ENCODE peak calls at places on chromosome 6, in nine cellular contexts. One of them, this sample, is unnamed.

GRCh38 chr6:121917834-121918559 is 481.5 kb upstream of the HSF2 start:
- DNase-seq in GM23338: no peak
- DNase-seq in H7: no peak
- DNase-seq in CD4-positive, CD25-positive, alpha-beta regulatory T cell: no peak
- DNase-seq in progenitor cell of endocrine pancreas: no peak
- DNase-seq in left cardiac atrium: no peak
- DNase-seq in NAMALWA: no peak
- DNase-seq in naive thymus-derived CD8-positive, alpha-beta T cell: no peak
- DNase-seq in breast epithelium: no peak
- DNase-seq in this sample: no peak

GRCh38 chr6:7087066-7087465 is 20.7 kb upstream of the RREB1 start:
- DNase-seq in GM23338: peak; percentile 65
- DNase-seq in H7: peak; percentile 44
- DNase-seq in CD4-positive, CD25-positive, alpha-beta regulatory T cell: peak; percentile 18
- DNase-seq in progenitor cell of endocrine pancreas: no peak
- DNase-seq in left cardiac atrium: no peak
- DNase-seq in NAMALWA: peak; percentile 34
- DNase-seq in naive thymus-derived CD8-positive, alpha-beta T cell: no peak
- DNase-seq in breast epithelium: no peak
- DNase-seq in this sample: no peak

GRCh38 chr6:39051399-39052122 is 3.0 kb downstream of the GLP1R start:
- DNase-seq in GM23338: no peak
- DNase-seq in H7: no peak
- DNase-seq in CD4-positive, CD25-positive, alpha-beta regulatory T cell: peak; percentile 17
- DNase-seq in progenitor cell of endocrine pancreas: no peak
- DNase-seq in left cardiac atrium: no peak
- DNase-seq in NAMALWA: no peak
- DNase-seq in naive thymus-derived CD8-positive, alpha-beta T cell: no peak
- DNase-seq in breast epithelium: no peak
- DNase-seq in this sample: no peak

GRCh38 chr6:118509009-118509617 is 39.0 kb upstream of the PLN start:
- DNase-seq in GM23338: peak; percentile 52
- DNase-seq in H7: peak; percentile 13
- DNase-seq in CD4-positive, CD25-positive, alpha-beta regulatory T cell: peak; percentile 19
- DNase-seq in progenitor cell of endocrine pancreas: no peak
- DNase-seq in left cardiac atrium: no peak
- DNase-seq in NAMALWA: peak; percentile 44
- DNase-seq in naive thymus-derived CD8-positive, alpha-beta T cell: no peak
- DNase-seq in breast epithelium: no peak
- DNase-seq in this sample: peak; percentile 23

GRCh38 chr6:52728394-52728793 is 34.9 kb downstream of the GSTA2 start:
- DNase-seq in GM23338: no peak
- DNase-seq in H7: no peak
- DNase-seq in CD4-positive, CD25-positive, alpha-beta regulatory T cell: no peak
- DNase-seq in progenitor cell of endocrine pancreas: no peak
- DNase-seq in left cardiac atrium: no peak
- DNase-seq in NAMALWA: no peak
- DNase-seq in naive thymus-derived CD8-positive, alpha-beta T cell: no peak
- DNase-seq in breast epithelium: no peak
- DNase-seq in this sample: no peak

GRCh38 chr6:95574811-95575210 is 2.5 kb upstream of the MANEA start:
- DNase-seq in GM23338: no peak
- DNase-seq in H7: no peak
- DNase-seq in CD4-positive, CD25-positive, alpha-beta regulatory T cell: no peak
- DNase-seq in progenitor cell of endocrine pancreas: no peak
- DNase-seq in left cardiac atrium: no peak
- DNase-seq in NAMALWA: no peak
- DNase-seq in naive thymus-derived CD8-positive, alpha-beta T cell: no peak
- DNase-seq in breast epithelium: no peak
- DNase-seq in this sample: no peak

GRCh38 chr6:139591075-139591474 is 216.6 kb upstream of the CITED2 start:
- DNase-seq in GM23338: no peak
- DNase-seq in H7: no peak
- DNase-seq in CD4-positive, CD25-positive, alpha-beta regulatory T cell: no peak
- DNase-seq in progenitor cell of endocrine pancreas: no peak
- DNase-seq in left cardiac atrium: no peak
- DNase-seq in NAMALWA: no peak
- DNase-seq in naive thymus-derived CD8-positive, alpha-beta T cell: no peak
- DNase-seq in breast epithelium: no peak
- DNase-seq in this sample: no peak

GRCh38 chr6:1917628-1918371 is 308.1 kb downstream of the FOXC1 start:
- DNase-seq in GM23338: no peak
- DNase-seq in H7: no peak
- DNase-seq in CD4-positive, CD25-positive, alpha-beta regulatory T cell: peak; percentile 26
- DNase-seq in progenitor cell of endocrine pancreas: no peak
- DNase-seq in left cardiac atrium: no peak
- DNase-seq in NAMALWA: no peak
- DNase-seq in naive thymus-derived CD8-positive, alpha-beta T cell: no peak
- DNase-seq in breast epithelium: peak; percentile 57
- DNase-seq in this sample: no peak

GRCh38 chr6:160198577-160199211 is 59.9 kb downstream of the SLC22A2 start:
- DNase-seq in GM23338: no peak
- DNase-seq in H7: no peak
- DNase-seq in CD4-positive, CD25-positive, alpha-beta regulatory T cell: no peak
- DNase-seq in progenitor cell of endocrine pancreas: no peak
- DNase-seq in left cardiac atrium: no peak
- DNase-seq in NAMALWA: no peak
- DNase-seq in naive thymus-derived CD8-positive, alpha-beta T cell: no peak
- DNase-seq in breast epithelium: no peak
- DNase-seq in this sample: no peak

GRCh38 chr6:127366281-127367022 is 23.0 kb upstream of the ECHDC1 start:
- DNase-seq in GM23338: peak; percentile 47
- DNase-seq in H7: peak; percentile 26
- DNase-seq in CD4-positive, CD25-positive, alpha-beta regulatory T cell: no peak
- DNase-seq in progenitor cell of endocrine pancreas: no peak
- DNase-seq in left cardiac atrium: peak; percentile 29
- DNase-seq in NAMALWA: peak; percentile 4
- DNase-seq in naive thymus-derived CD8-positive, alpha-beta T cell: no peak
- DNase-seq in breast epithelium: no peak
- DNase-seq in this sample: no peak

GRCh38 chr6:16181429-16182359 is 52.8 kb downstream of the MYLIP start:
- DNase-seq in GM23338: no peak
- DNase-seq in H7: no peak
- DNase-seq in CD4-positive, CD25-positive, alpha-beta regulatory T cell: no peak
- DNase-seq in progenitor cell of endocrine pancreas: no peak
- DNase-seq in left cardiac atrium: no peak
- DNase-seq in NAMALWA: peak; percentile 30
- DNase-seq in naive thymus-derived CD8-positive, alpha-beta T cell: no peak
- DNase-seq in breast epithelium: peak; percentile 48
- DNase-seq in this sample: no peak

GRCh38 chr6:134523903-134524302 is 206.0 kb upstream of the SGK1 start:
- DNase-seq in GM23338: no peak
- DNase-seq in H7: no peak
- DNase-seq in CD4-positive, CD25-positive, alpha-beta regulatory T cell: no peak
- DNase-seq in progenitor cell of endocrine pancreas: no peak
- DNase-seq in left cardiac atrium: no peak
- DNase-seq in NAMALWA: no peak
- DNase-seq in naive thymus-derived CD8-positive, alpha-beta T cell: no peak
- DNase-seq in breast epithelium: peak; percentile 53
- DNase-seq in this sample: no peak

GRCh38 chr6:79469381-79470246 is 67.6 kb downstream of the LCA5 start:
- DNase-seq in GM23338: no peak
- DNase-seq in H7: no peak
- DNase-seq in CD4-positive, CD25-positive, alpha-beta regulatory T cell: no peak
- DNase-seq in progenitor cell of endocrine pancreas: no peak
- DNase-seq in left cardiac atrium: no peak
- DNase-seq in NAMALWA: no peak
- DNase-seq in naive thymus-derived CD8-positive, alpha-beta T cell: no peak
- DNase-seq in breast epithelium: no peak
- DNase-seq in this sample: no peak

GRCh38 chr6:126716012-126716411 is 376.1 kb downstream of the CENPW start:
- DNase-seq in GM23338: no peak
- DNase-seq in H7: no peak
- DNase-seq in CD4-positive, CD25-positive, alpha-beta regulatory T cell: no peak
- DNase-seq in progenitor cell of endocrine pancreas: no peak
- DNase-seq in left cardiac atrium: no peak
- DNase-seq in NAMALWA: no peak
- DNase-seq in naive thymus-derived CD8-positive, alpha-beta T cell: no peak
- DNase-seq in breast epithelium: no peak
- DNase-seq in this sample: no peak

GRCh38 chr6:138545621-138545980 is 46.3 kb upstream of the NHSL1 start:
- DNase-seq in GM23338: peak; percentile 75
- DNase-seq in H7: peak; percentile 73
- DNase-seq in CD4-positive, CD25-positive, alpha-beta regulatory T cell: no peak
- DNase-seq in progenitor cell of endocrine pancreas: no peak
- DNase-seq in left cardiac atrium: peak; percentile 87
- DNase-seq in NAMALWA: no peak
- DNase-seq in naive thymus-derived CD8-positive, alpha-beta T cell: no peak
- DNase-seq in breast epithelium: no peak
- DNase-seq in this sample: no peak

GRCh38 chr6:155530219-155530834 is 74.7 kb upstream of the NOX3 start:
- DNase-seq in GM23338: peak; percentile 35
- DNase-seq in H7: peak; percentile 7
- DNase-seq in CD4-positive, CD25-positive, alpha-beta regulatory T cell: peak; percentile 49
- DNase-seq in progenitor cell of endocrine pancreas: no peak
- DNase-seq in left cardiac atrium: no peak
- DNase-seq in NAMALWA: peak; percentile 74
- DNase-seq in naive thymus-derived CD8-positive, alpha-beta T cell: no peak
- DNase-seq in breast epithelium: no peak
- DNase-seq in this sample: peak; percentile 36

GRCh38 chr6:125598422-125598821 is 151.0 kb upstream of the HEY2 start:
- DNase-seq in GM23338: no peak
- DNase-seq in H7: no peak
- DNase-seq in CD4-positive, CD25-positive, alpha-beta regulatory T cell: no peak
- DNase-seq in progenitor cell of endocrine pancreas: no peak
- DNase-seq in left cardiac atrium: peak; percentile 61
- DNase-seq in NAMALWA: peak; percentile 84
- DNase-seq in naive thymus-derived CD8-positive, alpha-beta T cell: no peak
- DNase-seq in breast epithelium: peak; percentile 50
- DNase-seq in this sample: peak; percentile 3

GRCh38 chr6:143575840-143576498 is 64.4 kb upstream of the FUCA2 start:
- DNase-seq in GM23338: no peak
- DNase-seq in H7: no peak
- DNase-seq in CD4-positive, CD25-positive, alpha-beta regulatory T cell: no peak
- DNase-seq in progenitor cell of endocrine pancreas: no peak
- DNase-seq in left cardiac atrium: no peak
- DNase-seq in NAMALWA: no peak
- DNase-seq in naive thymus-derived CD8-positive, alpha-beta T cell: no peak
- DNase-seq in breast epithelium: no peak
- DNase-seq in this sample: no peak

GRCh38 chr6:31114540-31114876 is at the start of gene PSORS1C1:
- DNase-seq in GM23338: peak; percentile 24
- DNase-seq in H7: peak; percentile 49
- DNase-seq in CD4-positive, CD25-positive, alpha-beta regulatory T cell: no peak
- DNase-seq in progenitor cell of endocrine pancreas: no peak
- DNase-seq in left cardiac atrium: peak; percentile 86
- DNase-seq in NAMALWA: no peak
- DNase-seq in naive thymus-derived CD8-positive, alpha-beta T cell: no peak
- DNase-seq in breast epithelium: peak; percentile 90
- DNase-seq in this sample: no peak

GRCh38 chr6:15292721-15293302 is 46.9 kb downstream of the JARID2 start:
- DNase-seq in GM23338: no peak
- DNase-seq in H7: no peak
- DNase-seq in CD4-positive, CD25-positive, alpha-beta regulatory T cell: no peak
- DNase-seq in progenitor cell of endocrine pancreas: no peak
- DNase-seq in left cardiac atrium: no peak
- DNase-seq in NAMALWA: no peak
- DNase-seq in naive thymus-derived CD8-positive, alpha-beta T cell: no peak
- DNase-seq in breast epithelium: no peak
- DNase-seq in this sample: no peak

GRCh38 chr6:38459291-38459690 is 180.4 kb downstream of the BTBD9 start:
- DNase-seq in GM23338: no peak
- DNase-seq in H7: no peak
- DNase-seq in CD4-positive, CD25-positive, alpha-beta regulatory T cell: no peak
- DNase-seq in progenitor cell of endocrine pancreas: no peak
- DNase-seq in left cardiac atrium: no peak
- DNase-seq in NAMALWA: no peak
- DNase-seq in naive thymus-derived CD8-positive, alpha-beta T cell: no peak
- DNase-seq in breast epithelium: no peak
- DNase-seq in this sample: no peak

GRCh38 chr6:42320762-42321161 is 103.1 kb upstream of the MRPS10 start:
- DNase-seq in GM23338: no peak
- DNase-seq in H7: no peak
- DNase-seq in CD4-positive, CD25-positive, alpha-beta regulatory T cell: no peak
- DNase-seq in progenitor cell of endocrine pancreas: no peak
- DNase-seq in left cardiac atrium: no peak
- DNase-seq in NAMALWA: no peak
- DNase-seq in naive thymus-derived CD8-positive, alpha-beta T cell: no peak
- DNase-seq in breast epithelium: no peak
- DNase-seq in this sample: no peak

GRCh38 chr6:3287976-3288707 is 29.4 kb downstream of the PSMG4 start:
- DNase-seq in GM23338: no peak
- DNase-seq in H7: no peak
- DNase-seq in CD4-positive, CD25-positive, alpha-beta regulatory T cell: no peak
- DNase-seq in progenitor cell of endocrine pancreas: no peak
- DNase-seq in left cardiac atrium: no peak
- DNase-seq in NAMALWA: no peak
- DNase-seq in naive thymus-derived CD8-positive, alpha-beta T cell: no peak
- DNase-seq in breast epithelium: no peak
- DNase-seq in this sample: no peak

GRCh38 chr6:125020385-125020784 is 58.1 kb downstream of the RNF217 start:
- DNase-seq in GM23338: peak; percentile 64
- DNase-seq in H7: peak; percentile 10
- DNase-seq in CD4-positive, CD25-positive, alpha-beta regulatory T cell: no peak
- DNase-seq in progenitor cell of endocrine pancreas: no peak
- DNase-seq in left cardiac atrium: no peak
- DNase-seq in NAMALWA: no peak
- DNase-seq in naive thymus-derived CD8-positive, alpha-beta T cell: no peak
- DNase-seq in breast epithelium: no peak
- DNase-seq in this sample: no peak

GRCh38 chr6:166691199-166691598 is 64.1 kb upstream of the RPS6KA2 start:
- DNase-seq in GM23338: no peak
- DNase-seq in H7: no peak
- DNase-seq in CD4-positive, CD25-positive, alpha-beta regulatory T cell: no peak
- DNase-seq in progenitor cell of endocrine pancreas: no peak
- DNase-seq in left cardiac atrium: peak; percentile 58
- DNase-seq in NAMALWA: no peak
- DNase-seq in naive thymus-derived CD8-positive, alpha-beta T cell: no peak
- DNase-seq in breast epithelium: peak; percentile 23
- DNase-seq in this sample: no peak

GRCh38 chr6:116034327-116034726 is 26.4 kb downstream of the FRK start:
- DNase-seq in GM23338: no peak
- DNase-seq in H7: no peak
- DNase-seq in CD4-positive, CD25-positive, alpha-beta regulatory T cell: no peak
- DNase-seq in progenitor cell of endocrine pancreas: no peak
- DNase-seq in left cardiac atrium: no peak
- DNase-seq in NAMALWA: no peak
- DNase-seq in naive thymus-derived CD8-positive, alpha-beta T cell: no peak
- DNase-seq in breast epithelium: no peak
- DNase-seq in this sample: no peak

GRCh38 chr6:93679836-93680235 is 260.5 kb upstream of the EPHA7 start:
- DNase-seq in GM23338: no peak
- DNase-seq in H7: no peak
- DNase-seq in CD4-positive, CD25-positive, alpha-beta regulatory T cell: no peak
- DNase-seq in progenitor cell of endocrine pancreas: no peak
- DNase-seq in left cardiac atrium: no peak
- DNase-seq in NAMALWA: no peak
- DNase-seq in naive thymus-derived CD8-positive, alpha-beta T cell: no peak
- DNase-seq in breast epithelium: no peak
- DNase-seq in this sample: no peak

GRCh38 chr6:36851149-36851614 is 11.9 kb upstream of the CPNE5 start:
- DNase-seq in GM23338: peak; percentile 86
- DNase-seq in H7: peak; percentile 65
- DNase-seq in CD4-positive, CD25-positive, alpha-beta regulatory T cell: peak; percentile 68
- DNase-seq in progenitor cell of endocrine pancreas: peak; percentile 24
- DNase-seq in left cardiac atrium: no peak
- DNase-seq in NAMALWA: peak; percentile 81
- DNase-seq in naive thymus-derived CD8-positive, alpha-beta T cell: no peak
- DNase-seq in breast epithelium: peak; percentile 50
- DNase-seq in this sample: peak; percentile 77

GRCh38 chr6:45494734-45495133 is 117.0 kb upstream of the SUPT3H start:
- DNase-seq in GM23338: no peak
- DNase-seq in H7: no peak
- DNase-seq in CD4-positive, CD25-positive, alpha-beta regulatory T cell: peak; percentile 66
- DNase-seq in progenitor cell of endocrine pancreas: no peak
- DNase-seq in left cardiac atrium: no peak
- DNase-seq in NAMALWA: no peak
- DNase-seq in naive thymus-derived CD8-positive, alpha-beta T cell: no peak
- DNase-seq in breast epithelium: no peak
- DNase-seq in this sample: no peak

GRCh38 chr6:93751969-93752368 is 332.6 kb upstream of the EPHA7 start:
- DNase-seq in GM23338: peak; percentile 68
- DNase-seq in H7: no peak
- DNase-seq in CD4-positive, CD25-positive, alpha-beta regulatory T cell: no peak
- DNase-seq in progenitor cell of endocrine pancreas: no peak
- DNase-seq in left cardiac atrium: no peak
- DNase-seq in NAMALWA: no peak
- DNase-seq in naive thymus-derived CD8-positive, alpha-beta T cell: no peak
- DNase-seq in breast epithelium: no peak
- DNase-seq in this sample: no peak

GRCh38 chr6:106511274-106512047 is 117.8 kb downstream of the RTN4IP1 start:
- DNase-seq in GM23338: peak; percentile 81
- DNase-seq in H7: peak; percentile 80
- DNase-seq in CD4-positive, CD25-positive, alpha-beta regulatory T cell: peak; percentile 42
- DNase-seq in progenitor cell of endocrine pancreas: no peak
- DNase-seq in left cardiac atrium: peak; percentile 25
- DNase-seq in NAMALWA: peak; percentile 63
- DNase-seq in naive thymus-derived CD8-positive, alpha-beta T cell: peak; percentile 45
- DNase-seq in breast epithelium: peak; percentile 56
- DNase-seq in this sample: no peak